ENCODE peak calls at places on chromosomes 11 and 22, in eight cellular contexts. H, K, D, G, M, R, F and P are unnamed samples.

GRCh38 chr11:64694821-64695365 is 28.1 kb downstream of the NRXN2 start:
- DNase-seq in H (no peak), K (peak; percentile 32), D (no peak), G (peak; percentile 88), M (no peak), R (no peak), F (no peak), P (peak; percentile 20)

GRCh38 chr11:100964400-100964799 is 165.2 kb downstream of the PGR start:
- DNase-seq in H (no peak), K (no peak), D (no peak), G (no peak), M (no peak), R (no peak), F (no peak), P (peak; percentile 65)

GRCh38 chr11:16986434-16987204 is 27.6 kb downstream of the PLEKHA7 start:
- DNase-seq in H (peak; percentile 16), K (no peak), D (peak; percentile 2), G (no peak), M (peak; percentile 77), R (no peak), F (no peak), P (peak; percentile 48)

GRCh38 chr11:110022548-110022947 is 70.6 kb upstream of the ZC3H12C start:
- DNase-seq in H (no peak), K (no peak), D (no peak), G (no peak), M (no peak), R (no peak), F (no peak), P (no peak)

GRCh38 chr11:55106391-55106790 is 155.6 kb upstream of the TRIM48 start:
- DNase-seq in H (no peak), K (no peak), D (no peak), G (no peak), M (no peak), R (no peak), F (no peak), P (no peak)

GRCh38 chr22:27483095-27483798 is 318.3 kb downstream of the MN1 start:
- DNase-seq in H (no peak), K (no peak), D (no peak), G (no peak), M (no peak), R (no peak), F (no peak), P (no peak)

GRCh38 chr11:2100361-2101170 is 38.6 kb downstream of the IGF2 start:
- DNase-seq in H (no peak), K (no peak), D (no peak), G (peak; percentile 32), M (peak; percentile 54), R (no peak), F (no peak), P (no peak)

GRCh38 chr11:101346591-101346990 is 217.0 kb upstream of the PGR start:
- DNase-seq in H (no peak), K (no peak), D (no peak), G (no peak), M (no peak), R (peak; percentile 51), F (no peak), P (peak; percentile 80)

GRCh38 chr11:86162257-86162656 is 82.3 kb upstream of the EED start:
- DNase-seq in H (no peak), K (peak; percentile 11), D (no peak), G (no peak), M (no peak), R (no peak), F (no peak), P (peak; percentile 93)

GRCh38 chr11:69718147-69718546 is 14.3 kb upstream of the FGF19 start:
- DNase-seq in H (no peak), K (peak; percentile 33), D (no peak), G (no peak), M (no peak), R (no peak), F (no peak), P (no peak)

GRCh38 chr11:132123449-132123848 is 753.0 kb downstream of the NTM start:
- DNase-seq in H (no peak), K (no peak), D (no peak), G (no peak), M (no peak), R (no peak), F (no peak), P (no peak)

GRCh38 chr11:10413268-10413667 is 41.8 kb upstream of the AMPD3 start:
- DNase-seq in H (peak; percentile 45), K (peak; percentile 20), D (no peak), G (no peak), M (no peak), R (no peak), F (no peak), P (peak; percentile 66)

GRCh38 chr11:1839924-1840779 is 1.4 kb downstream of the TNNI2 start:
- DNase-seq in H (no peak), K (no peak), D (no peak), G (peak; percentile 69), M (peak; percentile 63), R (no peak), F (no peak), P (no peak)

GRCh38 chr11:47143322-47143721 is 33.4 kb downstream of the ARFGAP2 start:
- DNase-seq in H (no peak), K (no peak), D (no peak), G (no peak), M (no peak), R (peak; percentile 84), F (no peak), P (peak; percentile 83)